ENCODE peak calls at places on chromosomes 12 and 14, in four cellular contexts. O, E, D and J are unnamed samples.
A peak's percentile ranks its signal among the peaks of the same experiment; 100 is the strongest.

GRCh38 chr12:51341259-51342007 is 5.0 kb downstream of the CELA1 start:
- DNase-seq in O (peak; percentile 75), E (peak; percentile 47), D (peak; percentile 81), J (peak; percentile 67)

GRCh38 chr12:99658950-99659349 is 11.4 kb downstream of the GARIN6 start:
- DNase-seq in O (no peak), E (no peak), D (no peak), J (no peak)

GRCh38 chr14:95361373-95362179 is 41.9 kb upstream of the CLMN start:
- DNase-seq in O (peak; percentile 66), E (no peak), D (no peak), J (peak; percentile 37)

GRCh38 chr14:95683793-95684192 is 2.4 kb upstream of the TCL1B start:
- DNase-seq in O (peak; percentile 36), E (peak; percentile 11), D (no peak), J (peak; percentile 28)

GRCh38 chr12:67669925-67670631 is 21.5 kb downstream of the DYRK2 start:
- DNase-seq in O (no peak), E (no peak), D (no peak), J (no peak)

GRCh38 chr14:103422981-103423600 is 37.9 kb downstream of the MARK3 start:
- DNase-seq in O (no peak), E (no peak), D (no peak), J (no peak)

GRCh38 chr12:52659395-52659794 is 7.4 kb upstream of the KRT2 start:
- DNase-seq in O (no peak), E (no peak), D (no peak), J (no peak)

GRCh38 chr12:80504389-80505153 is 60.5 kb downstream of the PTPRQ start:
- DNase-seq in O (no peak), E (no peak), D (no peak), J (no peak)

GRCh38 chr12:93062100-93062419 is 133.0 kb upstream of the EEA1 start:
- DNase-seq in O (no peak), E (no peak), D (no peak), J (no peak)

GRCh38 chr12:39440781-39441180 is 2.1 kb downstream of the KIF21A start:
- DNase-seq in O (no peak), E (no peak), D (no peak), J (no peak)

GRCh38 chr12:109273354-109273753 is 35.7 kb downstream of the FOXN4 start:
- DNase-seq in O (no peak), E (no peak), D (no peak), J (no peak)

GRCh38 chr12:70197362-70197744 is 45.9 kb upstream of the CNOT2 start:
- DNase-seq in O (no peak), E (no peak), D (no peak), J (no peak)

GRCh38 chr12:10021342-10021741 is 9.1 kb upstream of the CLEC9A start:
- DNase-seq in O (no peak), E (no peak), D (no peak), J (no peak)

GRCh38 chr14:44846232-44846824 is 115.4 kb downstream of the KLHL28 start:
- DNase-seq in O (no peak), E (peak; percentile 27), D (no peak), J (no peak)

GRCh38 chr12:101045486-101046474 is 164.3 kb downstream of the SLC5A8 start:
- DNase-seq in O (no peak), E (no peak), D (no peak), J (no peak)

GRCh38 chr12:93563807-93564538 is 8.5 kb upstream of the SOCS2 start:
- DNase-seq in O (peak; percentile 80), E (peak; percentile 100), D (no peak), J (peak; percentile 81)

GRCh38 chr14:58297412-58297761 is 968 bp upstream of the ARID4A start:
- DNase-seq in O (peak; percentile 33), E (no peak), D (no peak), J (peak; percentile 69)

DNA sequence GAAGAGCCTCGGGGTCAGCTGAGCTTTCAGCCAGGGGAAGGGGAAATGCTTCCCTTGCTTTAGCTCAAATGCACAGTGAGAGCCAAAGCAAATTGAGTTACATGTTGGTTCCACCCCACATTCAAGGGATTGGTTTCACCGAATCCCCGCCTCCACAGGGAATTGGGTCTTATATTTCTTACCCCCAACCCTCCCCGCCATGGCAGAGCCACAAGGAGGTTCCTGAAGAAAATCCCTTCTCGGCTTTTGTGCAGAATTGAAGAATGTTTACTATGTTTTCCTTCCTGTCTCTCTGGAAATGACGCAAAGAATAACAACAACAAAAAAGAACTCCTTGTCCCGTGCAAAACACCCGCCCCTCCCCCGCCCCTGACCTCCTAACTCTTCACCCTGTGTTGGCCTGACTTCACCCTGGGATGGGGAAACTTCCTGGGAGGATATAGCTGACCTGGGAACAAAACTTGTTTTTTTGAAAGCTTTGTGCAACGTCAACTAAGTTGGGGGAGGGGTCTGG is 21.9 kb upstream of the CIPC start:
- DNase-seq in O (peak; percentile 58), E (peak; percentile 19), D (peak; percentile 89), J (peak; percentile 79)
- TF ChIP-seq EP300 in O (peak; percentile 70), E (no peak), D (peak; percentile 42), J (peak; percentile 99)

GRCh38 chr12:121154793-121155375 is 22.2 kb downstream of the P2RX7 start:
- DNase-seq in O (no peak), E (no peak), D (no peak), J (peak; percentile 33)
- TF ChIP-seq POLR2AphosphoS5 in O (no peak), E (no peak), D (no peak), J (no peak)

GRCh38 chr14:50736932-50737419 is 68.9 kb upstream of the SAV1 start:
- DNase-seq in O (no peak), E (no peak), D (no peak), J (no peak)
- TF ChIP-seq EP300 in O (no peak), E (no peak), D (no peak), J (no peak)

DNA sequence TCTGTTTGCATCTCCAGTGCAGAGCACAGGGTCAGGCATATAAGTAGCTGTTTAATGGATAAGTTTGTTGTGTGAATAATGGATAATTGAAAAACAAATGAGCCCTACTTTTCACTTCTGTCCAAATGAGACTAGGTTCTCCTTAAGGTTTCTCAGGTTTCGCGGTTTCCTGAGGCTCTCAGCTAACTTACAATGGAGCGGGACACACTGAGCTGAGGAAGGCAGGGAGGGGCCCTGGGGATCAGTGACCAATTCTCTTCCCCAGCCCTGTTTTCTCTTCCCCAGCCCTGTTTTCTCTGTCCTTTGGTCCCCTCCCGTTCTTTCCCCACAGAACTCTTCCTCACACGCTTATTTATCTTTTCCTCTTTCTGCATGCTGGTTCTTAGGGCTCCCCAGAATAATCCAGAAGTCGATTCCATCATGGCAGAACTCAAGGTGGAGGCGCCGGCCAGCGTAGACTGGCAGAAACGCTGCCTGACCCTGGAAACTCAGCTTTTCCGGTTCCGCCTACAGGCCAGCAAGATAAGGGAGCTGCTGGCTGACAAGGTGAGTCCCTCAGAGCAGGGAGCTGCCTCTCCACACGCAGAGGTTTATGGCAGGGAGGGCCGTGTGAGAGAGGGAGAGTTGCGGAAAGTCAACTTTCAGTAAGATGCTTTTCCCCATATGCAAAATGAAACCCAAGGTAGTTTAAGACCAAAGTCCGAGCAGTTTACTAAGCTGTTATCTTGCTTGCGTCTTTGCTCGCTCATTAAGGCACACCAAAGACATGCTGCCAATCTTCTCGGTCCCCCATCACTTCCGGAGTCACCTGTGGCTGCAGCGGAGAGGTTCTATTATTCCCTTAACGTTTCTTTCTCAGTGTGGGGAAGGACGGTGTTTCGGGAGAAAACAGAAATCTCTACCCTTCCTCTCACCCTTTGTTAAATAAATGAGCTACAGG is 8.6 kb downstream of the PLEKHH1 start:
- DNase-seq in O (peak; percentile 76), E (no peak), D (peak; percentile 30), J (no peak)
- TF ChIP-seq POLR2AphosphoS5 in O (no peak), E (no peak), D (no peak), J (no peak)

DNA sequence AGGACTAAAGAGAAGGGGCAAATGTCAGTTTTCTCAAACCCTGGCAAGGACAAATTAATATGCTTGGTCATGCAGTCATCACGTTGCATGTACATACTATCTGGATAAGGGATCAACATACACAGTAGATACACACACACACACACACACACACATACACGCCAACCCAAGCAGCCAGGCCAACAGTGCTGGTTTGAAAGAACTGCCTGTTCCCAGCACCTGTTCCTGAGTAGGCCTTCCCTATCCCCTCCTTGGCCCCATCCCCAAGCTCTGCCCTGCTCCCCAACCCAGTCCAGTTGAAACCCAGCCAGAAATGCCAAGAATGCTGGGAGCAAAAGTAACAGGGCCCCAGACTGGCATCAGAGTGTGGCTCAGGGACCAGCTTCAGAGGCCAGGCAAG is 4.4 kb downstream of the ITGA7 start:
- DNase-seq in O (peak; percentile 37), E (no peak), D (peak; percentile 92), J (no peak)
- TF ChIP-seq EP300 in O (no peak), E (no peak), D (peak; percentile 64), J (no peak)

DNA sequence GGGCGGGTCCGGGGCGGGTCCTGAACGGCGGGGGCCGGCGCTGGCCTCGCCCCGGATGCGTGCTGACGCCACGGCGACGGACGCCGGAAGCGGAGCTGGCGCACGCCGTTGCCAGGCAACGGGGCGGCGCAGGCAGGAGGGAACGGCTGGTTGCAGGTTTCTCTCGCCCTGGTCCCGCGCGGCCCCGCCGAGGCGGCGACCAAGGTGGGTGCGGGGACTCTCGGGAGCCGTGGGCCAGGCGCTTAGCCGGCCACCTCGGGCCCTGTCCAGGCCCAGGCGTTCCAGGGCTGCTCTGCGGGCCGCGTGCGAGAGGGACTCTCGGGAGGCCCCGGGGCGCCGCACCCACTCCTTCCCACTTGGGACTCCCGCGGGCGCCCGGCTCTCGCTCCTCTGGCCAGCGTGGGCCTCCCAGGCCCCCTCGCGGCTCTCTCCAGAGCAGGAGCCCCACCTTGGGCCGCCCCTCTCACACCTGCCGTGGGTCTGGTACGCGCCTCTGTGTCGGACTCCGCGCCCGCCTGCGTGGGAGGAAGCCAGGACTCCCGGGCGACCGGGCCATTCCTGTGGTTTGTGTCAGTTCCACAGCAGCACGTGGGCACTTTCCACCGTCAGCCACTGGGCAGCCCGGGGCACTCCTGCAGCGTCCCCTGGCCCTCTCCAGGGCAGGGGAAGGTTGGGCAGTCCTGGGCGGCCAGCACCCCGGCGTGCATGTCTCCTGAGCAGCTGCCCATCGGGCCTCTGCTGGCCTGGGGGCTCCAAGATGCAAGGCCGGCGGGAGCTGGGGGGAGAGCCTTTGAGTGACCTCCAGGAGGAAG is at the start of gene CLBA1:
- DNase-seq in O (peak; percentile 91), E (peak; percentile 69), D (peak; percentile 94), J (peak; percentile 92)
- TF ChIP-seq POLR2AphosphoS5 in O (peak; percentile 41), E (no peak), D (peak; percentile 85), J (peak; percentile 79)

DNA sequence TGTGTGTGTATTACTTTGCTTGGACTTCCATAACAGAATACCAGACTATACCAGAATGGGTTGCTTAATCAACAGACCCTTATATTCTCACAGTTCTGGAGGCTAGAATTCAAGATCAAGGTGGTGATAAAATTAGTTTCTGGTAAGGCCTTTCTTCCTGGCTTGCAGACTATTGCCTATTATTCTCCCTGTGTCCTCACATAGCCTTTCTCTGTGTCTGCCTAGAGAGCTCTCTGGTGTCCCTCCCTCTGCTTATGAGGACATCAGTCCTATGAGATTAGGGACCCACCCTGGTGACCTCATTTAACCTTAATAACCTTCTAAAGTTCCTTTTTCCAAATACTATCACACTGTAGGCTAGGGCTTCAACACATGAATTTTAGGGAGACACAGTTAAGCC is 106.0 kb downstream of the FAR2 start:
- DNase-seq in O (no peak), E (no peak), D (no peak), J (no peak)
- TF ChIP-seq EP300 in O (no peak), E (no peak), D (no peak), J (no peak)

GRCh38 chr14:75279153-75279738 is 618 bp downstream of the FOS start:
- DNase-seq in O (no peak), E (no peak), D (peak; percentile 94), J (no peak)

GRCh38 chr14:75275598-75275997 is 3.0 kb upstream of the FOS start:
- DNase-seq in O (no peak), E (no peak), D (peak; percentile 10), J (no peak)

GRCh38 chr14:75278422-75279152 is at the start of gene FOS:
- DNase-seq in O (peak; percentile 93), E (peak; percentile 89), D (peak; percentile 98), J (peak; percentile 98)

GRCh38 chr14:75277796-75278421 is 719 bp upstream of the FOS start:
- DNase-seq in O (no peak), E (no peak), D (no peak), J (no peak)

GRCh38 chr14:75277000-75277795 is 1.4 kb upstream of the FOS start:
- DNase-seq in O (peak; percentile 90), E (peak; percentile 66), D (peak; percentile 98), J (peak; percentile 93)
- TF ChIP-seq POLR2AphosphoS5 in O (peak; percentile 76), E (no peak), D (peak; percentile 97), J (peak; percentile 74)